ENCODE peak calls at places on chromosomes 16 and 17, in four cellular contexts. U, O, K and R are unnamed samples. For H3K4me1, the result is how much of the 10 kb centered on the place peaks cover.

GRCh38 chr17:15332338-15332737 is 9.1 kb downstream of the TEKT3 start:
- DNase-seq in U (no peak), K (no peak), O (no peak), R (no peak)

GRCh38 chr16:20939599-20939998 is 39.0 kb downstream of the LYRM1 start:
- DNase-seq in U (no peak), O (no peak), K (no peak), R (no peak)

GRCh38 chr17:6448473-6448872 is 4.2 kb downstream of the PIMREG start:
- DNase-seq in U (no peak), O (no peak), K (no peak), R (no peak)

GRCh38 chr17:47698749-47699535 is 5.0 kb downstream of the TBKBP1 start:
- DNase-seq in O (peak), U (peak), K (peak), R (peak)

GRCh38 chr16:75254359-75254837 is 3.0 kb upstream of the BCAR1 start:
- DNase-seq in U (peak), O (no peak), K (no peak), R (peak)

GRCh38 chr16:88320947-88321634 is 61.7 kb upstream of the ZNF469 start:
- DNase-seq in K (no peak), O (no peak), U (no peak), R (no peak)

GRCh38 chr16:87395181-87395842 is 3.2 kb downstream of the MAP1LC3B start:
- DNase-seq in U (no peak), K (no peak), O (no peak), R (no peak)

GRCh38 chr17:79696159-79696982 is 34.4 kb upstream of the ENPP7 start:
- DNase-seq in K (no peak), O (no peak), U (no peak), R (no peak)

GRCh38 chr16:2085669-2086068 is 37.9 kb downstream of the TSC2 start:
- DNase-seq in U (no peak), K (no peak), O (no peak), R (no peak)

GRCh38 chr17:79026345-79027273 is 2.6 kb downstream of the C1QTNF1 start:
- DNase-seq in U (peak), K (peak), O (no peak), R (peak)

GRCh38 chr17:400257-400656 is 47.6 kb upstream of the RPH3AL start:
- DNase-seq in O (no peak), K (no peak), U (no peak), R (no peak)

GRCh38 chr17:10034719-10035475 is 129.8 kb upstream of the RCVRN start:
- DNase-seq in K (no peak), U (no peak), O (no peak), R (no peak)

GRCh38 chr16:50547944-50548658 is at the start of gene NKD1:
- DNase-seq in O (peak), U (peak), K (peak), R (peak)

GRCh38 chr16:1870365-1871082 is 1.4 kb downstream of the MEIOB start:
- DNase-seq in K (no peak), O (no peak), U (no peak), R (peak)

GRCh38 chr17:43832168-43832975 is 574 bp downstream of the MPP3 start:
- DNase-seq in K (peak), O (no peak), U (peak), R (peak)

GRCh38 chr16:28538733-28539596 is at the start of gene NUPR1:
- DNase-seq in U (peak), K (peak), O (no peak), R (peak)

GRCh38 chr17:35312790-35313711 is 60.4 kb downstream of the SLFN11 start:
- DNase-seq in U (peak), O (peak), K (peak), R (peak)

GRCh38 chr17:75241996-75242460 is 19.4 kb downstream of the GGA3 start:
- DNase-seq in U (peak), K (no peak), O (no peak), R (peak)

GRCh38 chr17:31722251-31723056 is 136.6 kb downstream of the COPRS start:
- DNase-seq in U (peak), O (no peak), K (peak), R (peak)

GRCh38 chr16:4924593-4925378 is 12.2 kb downstream of the PPL start:
- DNase-seq in O (no peak), K (peak), U (no peak), R (no peak)

GRCh38 chr17:65370669-65371126 is 190.8 kb downstream of the AXIN2 start:
- DNase-seq in O (no peak), K (peak), U (no peak), R (no peak)

GRCh38 chr16:60582528-60582927 is 1453.7 kb downstream of the CDH8 start:
- DNase-seq in O (no peak), U (no peak), K (no peak), R (no peak)

GRCh38 chr17:71828182-71828596 is 292.6 kb upstream of the SOX9 start:
- DNase-seq in K (no peak), O (no peak), U (no peak), R (no peak)

GRCh38 chr17:37541880-37542675 is 52.4 kb downstream of the DUSP14 start:
- DNase-seq in O (no peak), K (no peak), U (no peak), R (peak)

GRCh38 chr16:53224932-53225533 is 170.2 kb downstream of the CHD9 start:
- DNase-seq in U (peak), O (no peak), K (no peak), R (no peak)

GRCh38 chr17:964881-965280 is 14.7 kb downstream of the NXN start:
- DNase-seq in U (no peak), O (no peak), K (no peak), R (peak)

GRCh38 chr16:11914210-11914758 is 1.5 kb downstream of the GSPT1 start:
- DNase-seq in O (peak), K (no peak), U (no peak), R (peak)

GRCh38 chr17:83173997-83174858 is 94.8 kb downstream of the METRNL start:
- DNase-seq in K (no peak), U (no peak), O (no peak), R (no peak)

GRCh38 chr17:51748749-51749604 is 409.5 kb downstream of the CA10 start:
- DNase-seq in K (no peak), U (no peak), O (no peak), R (no peak)

GRCh38 chr17:42193216-42194132 is 820 bp downstream of the GHDC start:
- DNase-seq in U (no peak), O (no peak), K (no peak), R (no peak)

GRCh38 chr16:77596243-77596642 is 126.1 kb upstream of the NUDT7 start:
- DNase-seq in O (no peak), K (no peak), U (no peak), R (peak)

GRCh38 chr17:36594626-36595401 is 3.1 kb downstream of the DHRS11 start:
- DNase-seq in O (no peak), K (no peak), U (no peak), R (no peak)

GRCh38 chr16:11149011-11149616 is 106.9 kb downstream of the SOCS1 start:
- DNase-seq in O (no peak), K (no peak), U (peak), R (no peak)

GRCh38 chr17:72030067-72030899 is 90.5 kb upstream of the SOX9 start:
- DNase-seq in U (peak), K (peak), O (peak), R (peak)

DNA sequence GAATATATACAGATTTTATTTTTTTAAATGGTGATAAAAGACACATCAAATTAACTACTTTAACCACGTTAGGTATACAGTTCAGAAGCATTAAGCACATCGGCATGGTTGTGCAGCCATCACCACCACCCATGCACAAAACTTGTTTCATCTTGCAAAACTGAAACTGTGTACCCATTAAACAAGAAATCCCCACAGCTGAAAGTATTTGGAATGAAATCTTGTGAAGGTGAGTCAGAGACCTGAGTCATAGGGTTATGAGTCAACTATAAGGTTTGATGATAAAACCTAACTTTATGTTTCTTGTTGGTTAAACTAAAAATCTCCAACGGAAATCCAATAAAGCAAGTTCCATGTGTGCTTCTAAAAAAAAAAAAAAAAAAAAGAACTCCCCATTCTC is 561.6 kb upstream of the PSMD7 start:
- DNase-seq in O (no peak), U (no peak), K (no peak), R (peak)
- H3K4me1 ChIP-seq in O (under half), U (under half), K (under half), R (under half)

GRCh38 chr16:84832488-84833141 is 12.8 kb downstream of the CRISPLD2 start:
- DNase-seq in O (no peak), U (peak), K (peak), R (peak)

GRCh38 chr16:84834403-84834772 is 14.6 kb downstream of the CRISPLD2 start:
- DNase-seq in O (no peak), U (no peak), K (no peak), R (peak)

GRCh38 chr16:84836234-84836647 is 16.5 kb downstream of the CRISPLD2 start:
- DNase-seq in O (no peak), K (peak), U (peak), R (peak)

GRCh38 chr16:84833142-84833495 is 13.3 kb downstream of the CRISPLD2 start:
- DNase-seq in U (no peak), O (no peak), K (no peak), R (no peak)

GRCh38 chr16:84833542-84834402 is 14.0 kb downstream of the CRISPLD2 start:
- DNase-seq in U (no peak), O (no peak), K (no peak), R (no peak)
- H3K4me1 ChIP-seq in U (under half), O (under half), K (under half), R (under half)

GRCh38 chr16:81823734-81824133 is 44.6 kb downstream of the PLCG2 start:
- DNase-seq in O (no peak), U (no peak), K (no peak), R (no peak)
- H3K4me1 ChIP-seq in O (under half), U (under half), K (under half), R (under half)

GRCh38 chr16:29818082-29818481 is 2.1 kb downstream of the PAGR1 start:
- DNase-seq in U (no peak), K (no peak), O (no peak), R (no peak)
- H3K4me1 ChIP-seq in U (half or more), K (half or more), O (half or more), R (under half)

GRCh38 chr16:78832100-78832499 is 732.6 kb downstream of the WWOX start:
- DNase-seq in O (no peak), K (no peak), U (no peak), R (no peak)

GRCh38 chr16:78837706-78838105 is 738.3 kb downstream of the WWOX start:
- DNase-seq in K (no peak), U (no peak), O (no peak), R (no peak)

GRCh38 chr16:78836802-78837489 is 737.5 kb downstream of the WWOX start:
- DNase-seq in U (no peak), K (no peak), O (no peak), R (no peak)
- H3K4me1 ChIP-seq in U (under half), K (under half), O (under half), R (under half)

GRCh38 chr17:46148247-46148646 is 45.0 kb downstream of the KANSL1 start:
- DNase-seq in U (no peak), O (no peak), K (no peak), R (no peak)
- H3K4me1 ChIP-seq in U (half or more), O (half or more), K (under half), R (under half)

GRCh38 chr17:28947639-28948038 is 3.7 kb downstream of the PHF12 start:
- DNase-seq in U (no peak), O (peak), K (no peak), R (no peak)

GRCh38 chr17:28948342-28948741 is 3.0 kb downstream of the PHF12 start:
- DNase-seq in U (no peak), O (no peak), K (no peak), R (no peak)

GRCh38 chr17:28944862-28945741 is 6.2 kb downstream of the PHF12 start:
- DNase-seq in K (no peak), U (no peak), O (no peak), R (peak)

GRCh38 chr17:28944343-28944742 is 7.0 kb downstream of the PHF12 start:
- DNase-seq in O (no peak), U (no peak), K (no peak), R (no peak)

GRCh38 chr17:28946239-28946638 is 5.1 kb downstream of the PHF12 start:
- DNase-seq in K (no peak), O (no peak), U (no peak), R (peak)
- H3K4me1 ChIP-seq in K (under half), O (half or more), U (half or more), R (under half)

GRCh38 chr16:70523621-70524405 is at the start of gene SF3B3:
- DNase-seq in O (peak), K (peak), U (peak), R (no peak)
- H3K4me1 ChIP-seq in O (half or more), K (under half), U (under half), R (under half)